ENCODE peak calls at places on chromosome 19, in six cellular contexts. One of them, this sample, is unnamed.
A peak's percentile ranks its signal among the peaks of the same experiment; 100 is the strongest.

GRCh38 chr19:48842744-48843162 is 6.5 kb upstream of the HSD17B14 start:
- DNase-seq in neuronal stem cell: peak; percentile 81
- DNase-seq in esophagus squamous epithelium: no peak
- DNase-seq in ovary: peak; percentile 60
- DNase-seq in OCI-LY7: peak; percentile 76
- DNase-seq in prostate gland: peak; percentile 40
- DNase-seq in this sample: peak; percentile 47

GRCh38 chr19:55802281-55802680 is 29.5 kb downstream of the NLRP11 start:
- DNase-seq in prostate gland: no peak
- DNase-seq in neuronal stem cell: no peak
- DNase-seq in OCI-LY7: no peak
- DNase-seq in ovary: no peak
- DNase-seq in esophagus squamous epithelium: no peak
- DNase-seq in this sample: no peak

GRCh38 chr19:6071103-6071485 is 39.2 kb downstream of the RFX2 start:
- DNase-seq in ovary: no peak
- DNase-seq in prostate gland: no peak
- DNase-seq in neuronal stem cell: no peak
- DNase-seq in OCI-LY7: no peak
- DNase-seq in esophagus squamous epithelium: no peak
- DNase-seq in this sample: peak; percentile 25

GRCh38 chr19:18422530-18423191 is 3.5 kb downstream of the SSBP4 start:
- DNase-seq in esophagus squamous epithelium: no peak
- DNase-seq in prostate gland: no peak
- DNase-seq in ovary: no peak
- DNase-seq in neuronal stem cell: no peak
- DNase-seq in OCI-LY7: peak; percentile 61
- DNase-seq in this sample: no peak

GRCh38 chr19:37966211-37967072 is 59.4 kb downstream of the SIPA1L3 start:
- DNase-seq in OCI-LY7: no peak
- DNase-seq in prostate gland: peak; percentile 43
- DNase-seq in ovary: no peak
- DNase-seq in neuronal stem cell: no peak
- DNase-seq in esophagus squamous epithelium: no peak
- DNase-seq in this sample: no peak

GRCh38 chr19:35013820-35014754 is 14.0 kb downstream of the GRAMD1A start:
- DNase-seq in OCI-LY7: no peak
- DNase-seq in ovary: no peak
- DNase-seq in esophagus squamous epithelium: no peak
- DNase-seq in neuronal stem cell: no peak
- DNase-seq in prostate gland: no peak
- DNase-seq in this sample: no peak

GRCh38 chr19:14003279-14004051 is 2.7 kb downstream of the RFX1 start:
- DNase-seq in OCI-LY7: peak; percentile 48
- DNase-seq in prostate gland: no peak
- DNase-seq in neuronal stem cell: no peak
- DNase-seq in esophagus squamous epithelium: no peak
- DNase-seq in ovary: no peak
- DNase-seq in this sample: no peak

GRCh38 chr19:39403331-39404312 is 3.0 kb upstream of the ZFP36 start:
- DNase-seq in OCI-LY7: peak; percentile 63
- DNase-seq in ovary: peak; percentile 99
- DNase-seq in prostate gland: peak; percentile 99
- DNase-seq in esophagus squamous epithelium: peak; percentile 89
- DNase-seq in neuronal stem cell: peak; percentile 89
- DNase-seq in this sample: peak; percentile 98

GRCh38 chr19:34733266-34733825 is 697 bp upstream of the ZNF181 start:
- DNase-seq in neuronal stem cell: no peak
- DNase-seq in esophagus squamous epithelium: no peak
- DNase-seq in OCI-LY7: peak; percentile 70
- DNase-seq in prostate gland: no peak
- DNase-seq in ovary: no peak
- DNase-seq in this sample: peak; percentile 59

GRCh38 chr19:38079926-38080380 is 144.1 kb downstream of the DPF1 start:
- DNase-seq in OCI-LY7: peak; percentile 70
- DNase-seq in esophagus squamous epithelium: no peak
- DNase-seq in prostate gland: peak; percentile 37
- DNase-seq in ovary: no peak
- DNase-seq in neuronal stem cell: no peak
- DNase-seq in this sample: no peak

GRCh38 chr19:8517551-8518442 is 3.8 kb upstream of the ZNF414 start:
- DNase-seq in prostate gland: no peak
- DNase-seq in ovary: no peak
- DNase-seq in neuronal stem cell: no peak
- DNase-seq in esophagus squamous epithelium: no peak
- DNase-seq in OCI-LY7: peak; percentile 52
- DNase-seq in this sample: no peak

GRCh38 chr19:56642711-56643459 is at the start of gene SMIM17:
- DNase-seq in neuronal stem cell: no peak
- DNase-seq in OCI-LY7: no peak
- DNase-seq in esophagus squamous epithelium: no peak
- DNase-seq in prostate gland: no peak
- DNase-seq in ovary: no peak
- DNase-seq in this sample: no peak

GRCh38 chr19:4543444-4543843 is 3.6 kb upstream of the LRG1 start:
- DNase-seq in neuronal stem cell: no peak
- DNase-seq in ovary: no peak
- DNase-seq in esophagus squamous epithelium: no peak
- DNase-seq in prostate gland: no peak
- DNase-seq in OCI-LY7: no peak
- DNase-seq in this sample: no peak

GRCh38 chr19:43664008-43664407 is 6.0 kb downstream of the PLAUR start:
- DNase-seq in esophagus squamous epithelium: no peak
- DNase-seq in prostate gland: no peak
- DNase-seq in OCI-LY7: peak; percentile 33
- DNase-seq in ovary: no peak
- DNase-seq in neuronal stem cell: no peak
- DNase-seq in this sample: no peak

GRCh38 chr19:19107663-19108062 is 30.6 kb downstream of the TMEM161A start:
- DNase-seq in ovary: no peak
- DNase-seq in esophagus squamous epithelium: no peak
- DNase-seq in prostate gland: no peak
- DNase-seq in neuronal stem cell: no peak
- DNase-seq in OCI-LY7: no peak
- DNase-seq in this sample: no peak

GRCh38 chr19:18418725-18419194 is 438 bp upstream of the SSBP4 start:
- DNase-seq in esophagus squamous epithelium: no peak
- DNase-seq in OCI-LY7: no peak
- DNase-seq in ovary: no peak
- DNase-seq in prostate gland: no peak
- DNase-seq in neuronal stem cell: no peak
- DNase-seq in this sample: no peak

GRCh38 chr19:23249911-23250649 is at the start of gene ZNF724:
- DNase-seq in esophagus squamous epithelium: peak; percentile 51
- DNase-seq in OCI-LY7: peak; percentile 99
- DNase-seq in neuronal stem cell: peak; percentile 95
- DNase-seq in ovary: peak; percentile 85
- DNase-seq in prostate gland: peak; percentile 94
- DNase-seq in this sample: peak; percentile 95

GRCh38 chr19:18290250-18291018 is 9.0 kb upstream of the JUND start:
- DNase-seq in neuronal stem cell: no peak
- DNase-seq in ovary: no peak
- DNase-seq in OCI-LY7: no peak
- DNase-seq in esophagus squamous epithelium: no peak
- DNase-seq in prostate gland: no peak
- DNase-seq in this sample: no peak

GRCh38 chr19:48795055-48795854 is 15.6 kb downstream of the BCAT2 start:
- DNase-seq in esophagus squamous epithelium: peak; percentile 66
- DNase-seq in ovary: peak; percentile 91
- DNase-seq in neuronal stem cell: peak; percentile 91
- DNase-seq in prostate gland: peak; percentile 92
- DNase-seq in OCI-LY7: peak; percentile 93
- DNase-seq in this sample: peak; percentile 91

GRCh38 chr19:2617393-2618165 is 84.9 kb downstream of the GNG7 start:
- DNase-seq in ovary: no peak
- DNase-seq in esophagus squamous epithelium: no peak
- DNase-seq in OCI-LY7: no peak
- DNase-seq in neuronal stem cell: no peak
- DNase-seq in prostate gland: no peak
- DNase-seq in this sample: no peak

GRCh38 chr19:2618611-2619010 is 83.9 kb downstream of the GNG7 start:
- DNase-seq in prostate gland: no peak
- DNase-seq in OCI-LY7: peak; percentile 71
- DNase-seq in neuronal stem cell: no peak
- DNase-seq in esophagus squamous epithelium: no peak
- DNase-seq in ovary: no peak
- DNase-seq in this sample: peak; percentile 80

GRCh38 chr19:2619076-2619475 is 83.4 kb downstream of the GNG7 start:
- DNase-seq in OCI-LY7: peak; percentile 61
- DNase-seq in prostate gland: no peak
- DNase-seq in neuronal stem cell: no peak
- DNase-seq in ovary: no peak
- DNase-seq in esophagus squamous epithelium: no peak
- DNase-seq in this sample: no peak

GRCh38 chr19:2615782-2616181 is 86.7 kb downstream of the GNG7 start:
- DNase-seq in neuronal stem cell: no peak
- DNase-seq in esophagus squamous epithelium: no peak
- DNase-seq in prostate gland: no peak
- DNase-seq in ovary: no peak
- DNase-seq in OCI-LY7: no peak
- DNase-seq in this sample: no peak

DNA sequence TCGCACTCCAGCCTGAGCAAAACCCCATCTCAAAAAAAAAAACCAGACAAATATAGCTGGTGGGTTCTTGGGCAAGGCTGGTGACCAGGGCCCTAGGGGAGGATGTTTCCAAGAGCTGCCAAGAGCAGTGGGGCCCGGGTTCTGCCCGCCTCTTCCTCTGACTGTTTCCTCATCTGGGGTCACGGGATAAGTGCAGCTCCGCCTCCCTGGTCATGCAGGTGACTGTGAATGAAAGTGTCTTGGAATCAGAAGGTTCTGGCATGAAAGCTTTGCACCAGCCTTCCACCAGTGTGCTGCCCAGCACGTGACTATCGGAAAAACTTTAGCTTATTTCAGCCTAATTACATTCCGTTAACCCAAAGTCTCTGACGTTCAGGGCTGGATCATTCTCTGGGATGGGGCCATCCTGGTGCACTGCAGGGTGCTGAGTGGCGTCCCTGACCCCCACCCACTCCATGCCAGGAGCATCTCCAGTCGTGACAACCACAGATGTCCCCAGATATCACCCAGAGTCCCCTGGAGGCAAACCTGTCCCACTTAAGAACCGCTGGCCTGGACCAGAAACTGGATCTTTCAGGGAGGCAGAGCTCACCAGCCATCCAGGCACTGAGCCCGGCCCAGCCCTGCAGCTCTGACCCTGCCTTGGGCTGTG is 85.6 kb downstream of the GNG7 start:
- DNase-seq in prostate gland: no peak
- DNase-seq in neuronal stem cell: no peak
- DNase-seq in ovary: no peak
- DNase-seq in OCI-LY7: peak; percentile 75
- DNase-seq in esophagus squamous epithelium: no peak
- DNase-seq in this sample: peak; percentile 75
- H3K27ac ChIP-seq in prostate gland: no peak overlapping the region
- H3K27ac ChIP-seq in neuronal stem cell: no peak overlapping the region
- H3K27ac ChIP-seq in ovary: no peak overlapping the region
- H3K27ac ChIP-seq in OCI-LY7: peak overlapping the region; percentile 59
- H3K27ac ChIP-seq in esophagus squamous epithelium: peak overlapping the region; percentile 26
- H3K27ac ChIP-seq in this sample: no peak overlapping the region

GRCh38 chr19:11881151-11881800 is 6.3 kb upstream of the ZNF69 start:
- DNase-seq in OCI-LY7: peak; percentile 72
- DNase-seq in esophagus squamous epithelium: no peak
- DNase-seq in prostate gland: peak; percentile 49
- DNase-seq in ovary: peak; percentile 56
- DNase-seq in neuronal stem cell: peak; percentile 62
- DNase-seq in this sample: peak; percentile 65
- H3K27ac ChIP-seq in OCI-LY7: no peak overlapping the region
- H3K27ac ChIP-seq in esophagus squamous epithelium: no peak overlapping the region
- H3K27ac ChIP-seq in prostate gland: no peak overlapping the region
- H3K27ac ChIP-seq in ovary: no peak overlapping the region
- H3K27ac ChIP-seq in neuronal stem cell: no peak overlapping the region
- H3K27ac ChIP-seq in this sample: no peak overlapping the region

DNA sequence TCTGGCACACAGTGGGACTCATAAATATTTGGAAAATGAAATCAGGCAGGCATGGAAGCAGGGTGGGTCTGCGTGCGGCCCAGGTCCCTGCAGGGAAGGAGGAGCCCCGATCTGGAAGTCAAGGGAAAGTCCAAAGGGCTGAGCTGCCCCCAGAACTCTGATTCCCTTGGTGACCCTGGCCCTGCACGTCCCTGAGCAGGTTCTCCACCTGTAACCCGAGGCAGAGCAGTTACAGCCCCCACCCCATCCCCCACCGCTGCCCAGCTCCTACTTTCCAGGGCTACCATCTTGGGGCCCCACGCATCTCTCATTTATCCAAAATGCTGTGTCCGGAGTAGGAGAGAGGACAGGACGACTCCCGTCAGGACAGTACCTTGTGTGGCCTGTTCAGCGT is 2.1 kb downstream of the PLEKHF1 start:
- DNase-seq in OCI-LY7: no peak
- DNase-seq in prostate gland: no peak
- DNase-seq in ovary: no peak
- DNase-seq in esophagus squamous epithelium: no peak
- DNase-seq in neuronal stem cell: no peak
- DNase-seq in this sample: no peak
- H3K27ac ChIP-seq in OCI-LY7: no peak overlapping the region
- H3K27ac ChIP-seq in prostate gland: peak overlapping the region; percentile 91
- H3K27ac ChIP-seq in ovary: no peak overlapping the region
- H3K27ac ChIP-seq in esophagus squamous epithelium: peak overlapping the region; percentile 93
- H3K27ac ChIP-seq in neuronal stem cell: no peak overlapping the region
- H3K27ac ChIP-seq in this sample: peak overlapping the region; percentile 86

GRCh38 chr19:16067205-16067938 is 8.9 kb upstream of the TPM4 start:
- DNase-seq in neuronal stem cell: no peak
- DNase-seq in ovary: peak; percentile 80
- DNase-seq in OCI-LY7: no peak
- DNase-seq in esophagus squamous epithelium: no peak
- DNase-seq in prostate gland: peak; percentile 94
- DNase-seq in this sample: peak; percentile 71

GRCh38 chr19:16069813-16070365 is 6.4 kb upstream of the TPM4 start:
- DNase-seq in neuronal stem cell: no peak
- DNase-seq in OCI-LY7: no peak
- DNase-seq in prostate gland: no peak
- DNase-seq in esophagus squamous epithelium: no peak
- DNase-seq in ovary: no peak
- DNase-seq in this sample: no peak

GRCh38 chr19:16068696-16069259 is 7.5 kb upstream of the TPM4 start:
- DNase-seq in OCI-LY7: no peak
- DNase-seq in ovary: no peak
- DNase-seq in esophagus squamous epithelium: no peak
- DNase-seq in neuronal stem cell: no peak
- DNase-seq in prostate gland: no peak
- DNase-seq in this sample: no peak

GRCh38 chr19:16064209-16064889 is 11.9 kb upstream of the TPM4 start:
- DNase-seq in prostate gland: no peak
- DNase-seq in neuronal stem cell: no peak
- DNase-seq in esophagus squamous epithelium: no peak
- DNase-seq in ovary: no peak
- DNase-seq in OCI-LY7: no peak
- DNase-seq in this sample: no peak

DNA sequence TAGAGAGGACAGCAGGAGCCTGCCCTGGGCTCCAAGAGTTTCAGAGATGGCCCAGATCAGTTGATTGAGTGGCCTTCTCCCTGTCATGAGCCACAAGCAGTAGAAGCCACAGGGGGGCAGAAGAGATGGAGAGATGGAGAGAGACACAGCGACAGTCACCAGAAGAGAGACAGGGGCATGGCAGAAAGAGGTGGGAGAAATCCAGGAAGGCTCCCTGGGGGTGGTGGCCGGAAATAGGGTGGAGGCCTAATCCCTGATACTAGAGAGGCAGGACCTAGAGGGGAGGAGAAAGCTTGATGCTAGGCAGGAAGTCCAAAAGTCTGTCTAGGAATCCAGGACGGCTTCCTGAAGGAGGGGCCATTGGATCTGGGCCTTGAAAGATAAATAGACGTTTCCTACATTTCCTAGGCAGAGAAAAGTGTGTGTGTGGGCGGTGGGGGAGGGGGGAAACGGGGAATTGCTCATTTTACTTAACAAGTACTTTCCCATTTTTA is 9.6 kb upstream of the TPM4 start:
- DNase-seq in prostate gland: peak; percentile 45
- DNase-seq in ovary: no peak
- DNase-seq in esophagus squamous epithelium: no peak
- DNase-seq in neuronal stem cell: no peak
- DNase-seq in OCI-LY7: peak; percentile 72
- DNase-seq in this sample: no peak
- H3K27ac ChIP-seq in prostate gland: peak overlapping the region; percentile 100
- H3K27ac ChIP-seq in ovary: peak overlapping the region; percentile 47
- H3K27ac ChIP-seq in esophagus squamous epithelium: peak overlapping the region; percentile 99
- H3K27ac ChIP-seq in neuronal stem cell: no peak overlapping the region
- H3K27ac ChIP-seq in OCI-LY7: no peak overlapping the region
- H3K27ac ChIP-seq in this sample: no peak overlapping the region

This sample was measured in lung.